ENCODE peak calls at places on chromosomes 3 and 15, in seven cellular contexts. O is GM23248; I is WERI-Rb-1; Z is body of pancreas; E is CD4-positive, CD25-positive, alpha-beta regulatory T cell; Q is ovary; H is mucosa of descending colon. K is an unnamed sample.
A peak's percentile ranks its signal among the peaks of the same experiment; 100 is the strongest.

GRCh38 chr3:127033786-127034185 is 50.9 kb downstream of the PLXNA1 start:
- DNase-seq in H (no peak), Q (no peak), I (no peak), O (no peak), E (no peak), Z (no peak), K (no peak)

GRCh38 chr15:75089781-75090734 is 66.7 kb downstream of the PPCDC start:
- DNase-seq in Z (no peak), H (no peak), Q (no peak), O (no peak), I (no peak), E (no peak), K (no peak)

GRCh38 chr15:72827216-72827615 is 43.7 kb upstream of the ADPGK start:
- DNase-seq in H (no peak), Q (no peak), Z (no peak), I (peak; percentile 48), O (peak; percentile 24), E (no peak), K (no peak)

GRCh38 chr3:49333091-49333490 is 6.8 kb downstream of the USP4 start:
- DNase-seq in I (no peak), Q (no peak), E (no peak), Z (no peak), O (no peak), H (no peak), K (peak; percentile 89)

GRCh38 chr3:160403028-160403545 is 3.6 kb downstream of the SMC4 start:
- DNase-seq in Q (no peak), H (no peak), O (peak; percentile 26), E (no peak), I (no peak), Z (no peak), K (no peak)

GRCh38 chr3:49534581-49535495 is 19.4 kb upstream of the BSN start:
- DNase-seq in Q (peak; percentile 38), H (no peak), E (no peak), I (no peak), O (no peak), Z (peak; percentile 88), K (no peak)

GRCh38 chr15:34708422-34708821 is 46.4 kb downstream of the GJD2 start:
- DNase-seq in I (peak; percentile 17), H (peak; percentile 3), Q (no peak), E (no peak), Z (no peak), O (peak; percentile 79), K (peak; percentile 1)

GRCh38 chr15:83107841-83108181 is 366 bp downstream of the TM6SF1 start:
- DNase-seq in I (no peak), O (no peak), Z (no peak), H (no peak), E (no peak), Q (no peak), K (no peak)

GRCh38 chr15:42549052-42549491 is 434 bp downstream of the HAUS2 start:
- DNase-seq in Z (no peak), Q (peak; percentile 43), I (peak; percentile 44), H (no peak), O (peak; percentile 60), E (no peak), K (peak; percentile 75)

GRCh38 chr3:194203482-194204035 is 67.6 kb downstream of the HES1 start:
- DNase-seq in I (no peak), H (no peak), Z (no peak), E (peak; percentile 27), Q (no peak), O (no peak), K (no peak)

GRCh38 chr15:67248106-67248505 is 6.4 kb downstream of the AAGAB start:
- DNase-seq in I (no peak), H (no peak), O (peak; percentile 61), E (no peak), Q (no peak), Z (no peak), K (no peak)

GRCh38 chr3:151925419-151925818 is 52.0 kb downstream of the SUCNR1 start:
- DNase-seq in Q (no peak), H (no peak), Z (no peak), E (no peak), I (no peak), O (no peak), K (no peak)
- H3K4me3 ChIP-seq in Q (no peak overlapping the region), H (no peak overlapping the region), Z (no peak overlapping the region), E (no peak overlapping the region), I (no peak overlapping the region), O (no peak overlapping the region), K (no peak overlapping the region)

DNA sequence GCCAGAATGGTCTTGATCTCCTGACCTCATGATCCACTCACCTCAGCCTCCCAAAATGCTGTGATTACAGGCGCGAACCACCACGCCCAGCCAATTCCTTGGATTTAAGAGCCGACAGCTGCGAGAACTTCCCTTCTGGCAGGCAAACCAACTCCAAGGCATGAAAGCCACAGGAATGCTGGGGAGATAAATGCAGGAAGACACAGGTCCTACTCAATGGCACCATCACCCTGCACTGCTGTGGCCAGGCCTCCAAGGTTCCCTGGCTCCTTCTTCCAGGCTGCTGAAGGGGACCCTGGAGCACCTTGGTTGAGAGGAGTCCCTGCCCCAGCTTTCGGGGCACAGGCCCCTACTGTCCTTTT is 98.7 kb upstream of the CHD2 start:
- DNase-seq in O (peak; percentile 91), E (no peak), Z (no peak), I (no peak), H (peak; percentile 43), Q (no peak), K (no peak)
- H3K4me3 ChIP-seq in O (peak overlapping the region; percentile 40), E (no peak overlapping the region), Z (no peak overlapping the region), I (no peak overlapping the region), H (no peak overlapping the region), Q (no peak overlapping the region), K (no peak overlapping the region)

DNA sequence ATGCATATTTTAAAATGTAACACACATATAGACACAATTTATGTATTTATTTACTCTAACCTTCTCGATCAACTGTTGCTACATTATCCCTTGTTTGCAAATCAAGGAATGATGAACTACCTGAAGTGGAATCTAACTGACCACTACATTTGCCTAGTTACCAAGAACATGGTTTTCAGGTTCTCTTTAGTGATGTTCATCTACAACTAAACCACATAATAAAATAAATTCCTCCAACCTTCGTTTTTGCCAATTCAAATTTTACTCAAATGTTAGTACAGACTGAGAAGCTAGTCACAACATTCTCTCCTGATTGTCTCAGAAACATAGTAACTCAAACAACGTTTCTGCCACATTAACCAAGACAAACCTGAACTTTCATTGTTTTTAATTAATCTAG is 521.9 kb downstream of the FOXP1 start:
- DNase-seq in E (no peak), O (no peak), Z (no peak), H (no peak), Q (no peak), I (no peak), K (no peak)
- H3K4me3 ChIP-seq in E (peak overlapping the region; percentile 99), O (peak overlapping the region; percentile 90), Z (no peak overlapping the region), H (no peak overlapping the region), Q (peak overlapping the region; percentile 67), I (no peak overlapping the region), K (no peak overlapping the region)

GRCh38 chr15:89477411-89478242 is 18.8 kb downstream of the RHCG start:
- DNase-seq in Q (no peak), H (no peak), Z (no peak), O (no peak), E (no peak), I (no peak), K (no peak)
- H3K4me3 ChIP-seq in Q (no peak overlapping the region), H (no peak overlapping the region), Z (no peak overlapping the region), O (no peak overlapping the region), E (no peak overlapping the region), I (no peak overlapping the region), K (no peak overlapping the region)

GRCh38 chr15:65414841-65415621 is 7.7 kb downstream of the IGDCC4 start:
- DNase-seq in E (no peak), I (peak; percentile 86), Z (peak; percentile 68), H (no peak), O (no peak), Q (peak; percentile 39), K (no peak)
- H3K4me3 ChIP-seq in E (no peak overlapping the region), I (peak overlapping the region; percentile 16), Z (no peak overlapping the region), H (no peak overlapping the region), O (no peak overlapping the region), Q (no peak overlapping the region), K (no peak overlapping the region)

GRCh38 chr3:22988566-22988965 is 214.6 kb upstream of the UBE2E2 start:
- DNase-seq in Q (no peak), E (no peak), H (no peak), I (no peak), Z (no peak), O (no peak), K (no peak)

GRCh38 chr3:22986958-22987357 is 216.2 kb upstream of the UBE2E2 start:
- DNase-seq in E (no peak), O (no peak), I (no peak), Z (no peak), H (no peak), Q (no peak), K (no peak)

GRCh38 chr3:22989716-22990115 is 213.4 kb upstream of the UBE2E2 start:
- DNase-seq in E (no peak), I (no peak), Q (no peak), H (no peak), O (no peak), Z (no peak), K (no peak)

GRCh38 chr3:22990291-22991200 is 212.6 kb upstream of the UBE2E2 start:
- DNase-seq in I (no peak), Z (no peak), Q (no peak), E (no peak), O (no peak), H (no peak), K (no peak)
- H3K4me3 ChIP-seq in I (no peak overlapping the region), Z (no peak overlapping the region), Q (no peak overlapping the region), E (no peak overlapping the region), O (no peak overlapping the region), H (no peak overlapping the region), K (no peak overlapping the region)

GRCh38 chr3:17972030-17972429 is 229.6 kb upstream of the TBC1D5 start:
- DNase-seq in O (no peak), I (no peak), H (no peak), E (no peak), Q (no peak), Z (no peak), K (no peak)
- H3K4me3 ChIP-seq in O (no peak overlapping the region), I (no peak overlapping the region), H (no peak overlapping the region), E (no peak overlapping the region), Q (no peak overlapping the region), Z (no peak overlapping the region), K (no peak overlapping the region)

GRCh38 chr3:172312006-172312405 is 136.2 kb downstream of the GHSR start:
- DNase-seq in H (no peak), Q (no peak), I (no peak), E (no peak), O (peak; percentile 49), Z (no peak), K (no peak)
- H3K4me3 ChIP-seq in H (no peak overlapping the region), Q (no peak overlapping the region), I (no peak overlapping the region), E (no peak overlapping the region), O (no peak overlapping the region), Z (no peak overlapping the region), K (no peak overlapping the region)